ENCODE peak calls at places on chromosomes 16 and 17, in eight cellular contexts. V is heart left ventricle; S is RWPE2; T is lower lobe of right lung; M is GM12878; R is CD8-positive, alpha-beta T cell; Z is psoas muscle; W is gastrocnemius medialis. J is an unnamed sample.

GRCh38 chr16:80996688-80997138 is 10.0 kb downstream of the CMC2 start:
- ATAC-seq in V (no peak), S (no peak), T (no peak), M (no peak), R (peak), Z (no peak), W (no peak), J (no peak)

GRCh38 chr16:62882552-62883221 is 846.4 kb upstream of the CDH8 start:
- ATAC-seq in V (peak), S (no peak), T (no peak), M (no peak), R (no peak), Z (no peak), W (no peak), J (no peak)

GRCh38 chr16:27287887-27288286 is 19.3 kb upstream of the NSMCE1 start:
- ATAC-seq in V (peak), S (no peak), T (peak), M (no peak), R (no peak), Z (no peak), W (no peak), J (no peak)

GRCh38 chr17:8789743-8790142 is 9.4 kb downstream of the MFSD6L start:
- ATAC-seq in V (no peak), S (no peak), T (peak), M (no peak), R (no peak), Z (no peak), W (no peak), J (no peak)

GRCh38 chr17:45032150-45032493 is 19.3 kb downstream of the DCAKD start:
- ATAC-seq in V (no peak), S (no peak), T (peak), M (no peak), R (no peak), Z (no peak), W (no peak), J (no peak)

GRCh38 chr17:43445009-43445589 is 38.7 kb upstream of the DHX8 start:
- ATAC-seq in V (no peak), S (no peak), T (no peak), M (no peak), R (no peak), Z (no peak), W (no peak), J (no peak)

GRCh38 chr17:1050246-1050995 is 53.5 kb downstream of the TIMM22 start:
- ATAC-seq in V (no peak), S (no peak), T (peak), M (no peak), R (no peak), Z (no peak), W (no peak), J (no peak)

GRCh38 chr17:61646482-61646881 is 55.5 kb upstream of the NACA2 start:
- ATAC-seq in V (no peak), S (no peak), T (no peak), M (no peak), R (no peak), Z (no peak), W (no peak), J (no peak)

GRCh38 chr17:48732688-48733629 is 4.4 kb upstream of the HOXB13 start:
- ATAC-seq in V (no peak), S (no peak), T (no peak), M (no peak), R (no peak), Z (no peak), W (no peak), J (no peak)

GRCh38 chr16:58814348-58814801 is 80.3 kb upstream of the GOT2 start:
- ATAC-seq in V (peak), S (peak), T (peak), M (peak), R (no peak), Z (peak), W (peak), J (peak)

GRCh38 chr16:5176505-5176904 is 78.9 kb upstream of the EEF2KMT start:
- ATAC-seq in V (no peak), S (no peak), T (no peak), M (no peak), R (no peak), Z (no peak), W (no peak), J (no peak)

GRCh38 chr16:85819711-85820110 is 20.2 kb downstream of the COX4I1 start:
- ATAC-seq in V (no peak), S (no peak), T (no peak), M (no peak), R (no peak), Z (no peak), W (no peak), J (no peak)

GRCh38 chr16:57126412-57126811 is 34.0 kb downstream of the CPNE2 start:
- ATAC-seq in V (peak), S (no peak), T (no peak), M (no peak), R (no peak), Z (no peak), W (no peak), J (no peak)

GRCh38 chr16:11711662-11712061 is 31.0 kb downstream of the TXNDC11 start:
- ATAC-seq in V (no peak), S (no peak), T (peak), M (no peak), R (no peak), Z (no peak), W (no peak), J (no peak)

GRCh38 chr16:67862623-67863583 is 9.9 kb upstream of the EDC4 start:
- ATAC-seq in V (peak), S (no peak), T (peak), M (no peak), R (no peak), Z (peak), W (peak), J (peak)

GRCh38 chr17:78172284-78173024 is 4.1 kb downstream of the SYNGR2 start:
- ATAC-seq in V (peak), S (peak), T (peak), M (peak), R (no peak), Z (peak), W (peak), J (peak)

GRCh38 chr16:83930730-83931500 is 22.1 kb upstream of the OSGIN1 start:
- ATAC-seq in V (no peak), S (no peak), T (no peak), M (no peak), R (no peak), Z (no peak), W (no peak), J (no peak)

GRCh38 chr16:30115238-30115637 is 1.9 kb upstream of the GDPD3 start:
- ATAC-seq in V (no peak), S (no peak), T (peak), M (no peak), R (peak), Z (no peak), W (no peak), J (no peak)

GRCh38 chr16:81633680-81634379 is 145.3 kb upstream of the PLCG2 start:
- ATAC-seq in V (no peak), S (no peak), T (no peak), M (no peak), R (no peak), Z (no peak), W (no peak), J (no peak)

GRCh38 chr17:4968916-4969550 is 1.4 kb upstream of the SPAG7 start:
- ATAC-seq in V (no peak), S (peak), T (no peak), M (no peak), R (no peak), Z (no peak), W (no peak), J (no peak)

GRCh38 chr17:27628376-27628775 is 2.6 kb upstream of the LGALS9 start:
- ATAC-seq in V (no peak), S (no peak), T (no peak), M (no peak), R (no peak), Z (no peak), W (no peak), J (no peak)

GRCh38 chr17:40348562-40349476 is 15.7 kb downstream of the GJD3 start:
- ATAC-seq in V (peak), S (peak), T (no peak), M (no peak), R (no peak), Z (peak), W (peak), J (peak)

GRCh38 chr16:89523680-89524344 is 15.6 kb downstream of the SPG7 start:
- ATAC-seq in V (peak), S (no peak), T (peak), M (no peak), R (no peak), Z (no peak), W (no peak), J (no peak)

GRCh38 chr17:17391575-17392370 is 85.0 kb upstream of the MED9 start:
- ATAC-seq in V (no peak), S (no peak), T (no peak), M (peak), R (peak), Z (no peak), W (no peak), J (no peak)

GRCh38 chr16:72787130-72787518 is 260.8 kb downstream of the ZFHX3 start:
- ATAC-seq in V (no peak), S (no peak), T (no peak), M (peak), R (no peak), Z (no peak), W (no peak), J (no peak)

GRCh38 chr17:56926270-56926669 is 12.4 kb upstream of the TRIM25 start:
- ATAC-seq in V (no peak), S (no peak), T (no peak), M (no peak), R (no peak), Z (no peak), W (no peak), J (no peak)

GRCh38 chr17:64506201-64506575 is at the start of gene DDX5:
- ATAC-seq in V (peak), S (peak), T (peak), M (peak), R (peak), Z (peak), W (peak), J (peak)

GRCh38 chr17:66975614-66976378 is 11.3 kb downstream of the CACNG4 start:
- ATAC-seq in V (peak), S (peak), T (no peak), M (peak), R (no peak), Z (peak), W (peak), J (no peak)

GRCh38 chr16:26598989-26599785 is 467.5 kb upstream of the C16orf82 start:
- ATAC-seq in V (no peak), S (no peak), T (no peak), M (no peak), R (no peak), Z (no peak), W (no peak), J (no peak)

GRCh38 chr17:36942031-36942599 is 4.8 kb downstream of the LHX1 start:
- ATAC-seq in V (no peak), S (no peak), T (peak), M (no peak), R (no peak), Z (no peak), W (no peak), J (no peak)

GRCh38 chr17:72501404-72502110 is 380.7 kb downstream of the SOX9 start:
- ATAC-seq in V (no peak), S (no peak), T (peak), M (no peak), R (no peak), Z (no peak), W (no peak), J (no peak)

GRCh38 chr16:89506791-89507191 is 1.4 kb upstream of the SPG7 start:
- ATAC-seq in V (no peak), S (no peak), T (no peak), M (no peak), R (no peak), Z (no peak), W (no peak), J (no peak)

GRCh38 chr17:41133880-41134735 is 6.2 kb downstream of the KRTAP4-6 start:
- ATAC-seq in V (no peak), S (no peak), T (no peak), M (no peak), R (peak), Z (no peak), W (no peak), J (no peak)

GRCh38 chr17:38685485-38685884 is 10.7 kb upstream of the EPOP start:
- ATAC-seq in V (peak), S (no peak), T (peak), M (no peak), R (no peak), Z (no peak), W (no peak), J (no peak)

GRCh38 chr16:11672206-11673090 is 4.2 kb downstream of the SNN start:
- ATAC-seq in V (peak), S (no peak), T (no peak), M (peak), R (peak), Z (no peak), W (no peak), J (no peak)

DNA sequence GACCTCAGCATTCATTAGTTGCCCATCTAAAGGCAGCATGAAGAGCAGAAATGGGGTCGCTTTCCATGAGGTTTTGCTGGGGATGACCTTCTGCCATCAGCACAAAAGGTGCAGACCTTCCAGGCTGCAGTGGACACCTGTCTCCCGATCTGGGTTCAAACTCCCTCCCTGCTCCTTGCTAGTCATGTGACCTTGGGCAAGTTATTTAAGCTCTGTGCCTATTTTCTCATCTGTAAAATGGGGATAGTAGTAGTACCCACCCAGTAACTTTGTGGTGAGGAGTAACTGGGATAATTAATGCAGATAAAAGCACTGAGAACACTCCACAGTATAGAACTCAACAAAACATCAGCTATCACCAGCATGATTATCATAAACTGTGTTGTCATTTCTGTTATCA is 21.4 kb upstream of the COQ7 start:
- ATAC-seq in V (no peak), S (no peak), T (no peak), M (no peak), R (no peak), Z (no peak), W (no peak), J (no peak)
- H3K4me3 ChIP-seq in V (no peak), S (no peak), T (no peak), M (no peak), R (no peak), Z (no peak), W (no peak), J (no peak)

GRCh38 chr17:3916013-3916696 is at the start of gene P2RX1:
- ATAC-seq in V (peak), S (no peak), T (peak), M (peak), R (peak), Z (no peak), W (no peak), J (no peak)
- H3K27ac ChIP-seq in V (no peak), S (no peak), T (peak), M (peak), R (no peak), Z (no peak), W (peak), J (peak)

GRCh38 chr17:68906638-68907037 is 48.6 kb downstream of the ABCA8 start:
- ATAC-seq in V (no peak), S (no peak), T (no peak), M (no peak), R (no peak), Z (no peak), W (no peak), J (no peak)
- TF ChIP-seq CTCF in V (peak), S (peak), T (peak), M (peak), R (no peak), Z (peak), W (no peak), J (no peak)

DNA sequence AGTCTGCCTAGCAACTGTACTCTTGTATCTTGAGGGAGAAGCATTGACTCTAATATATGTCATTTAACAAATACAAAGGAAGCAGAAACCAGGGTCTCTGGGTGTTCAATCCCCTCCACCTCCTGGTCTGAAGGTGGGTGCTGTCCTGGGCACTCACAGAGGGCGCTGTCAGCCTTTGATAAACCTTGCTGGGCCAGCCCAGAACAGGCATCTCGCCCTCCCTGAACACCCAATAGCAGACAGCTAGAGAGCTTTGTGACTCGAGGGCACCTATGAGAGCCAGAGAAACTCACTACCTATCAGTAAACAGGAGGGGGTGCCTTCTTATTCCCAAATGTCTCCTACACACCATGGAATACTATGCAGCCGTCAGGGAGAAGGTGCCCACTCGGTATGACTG is 6.4 kb upstream of the PIPOX start:
- ATAC-seq in V (no peak), S (no peak), T (no peak), M (no peak), R (no peak), Z (no peak), W (no peak), J (no peak)
- H3K4me3 ChIP-seq in V (no peak), S (no peak), T (no peak), M (no peak), R (no peak), Z (no peak), W (no peak), J (no peak)

GRCh38 chr17:81411305-81411704 is 16.0 kb downstream of the BAHCC1 start:
- ATAC-seq in V (no peak), S (no peak), T (no peak), M (no peak), R (no peak), Z (no peak), W (no peak), J (no peak)

GRCh38 chr17:81414751-81415516 is 19.7 kb downstream of the BAHCC1 start:
- ATAC-seq in V (no peak), S (no peak), T (no peak), M (no peak), R (no peak), Z (no peak), W (no peak), J (no peak)

GRCh38 chr17:81415681-81416080 is 20.4 kb downstream of the BAHCC1 start:
- ATAC-seq in V (no peak), S (no peak), T (no peak), M (no peak), R (no peak), Z (no peak), W (no peak), J (no peak)

GRCh38 chr17:81412490-81413093 is 17.3 kb downstream of the BAHCC1 start:
- ATAC-seq in V (peak), S (peak), T (peak), M (peak), R (peak), Z (no peak), W (no peak), J (peak)

DNA sequence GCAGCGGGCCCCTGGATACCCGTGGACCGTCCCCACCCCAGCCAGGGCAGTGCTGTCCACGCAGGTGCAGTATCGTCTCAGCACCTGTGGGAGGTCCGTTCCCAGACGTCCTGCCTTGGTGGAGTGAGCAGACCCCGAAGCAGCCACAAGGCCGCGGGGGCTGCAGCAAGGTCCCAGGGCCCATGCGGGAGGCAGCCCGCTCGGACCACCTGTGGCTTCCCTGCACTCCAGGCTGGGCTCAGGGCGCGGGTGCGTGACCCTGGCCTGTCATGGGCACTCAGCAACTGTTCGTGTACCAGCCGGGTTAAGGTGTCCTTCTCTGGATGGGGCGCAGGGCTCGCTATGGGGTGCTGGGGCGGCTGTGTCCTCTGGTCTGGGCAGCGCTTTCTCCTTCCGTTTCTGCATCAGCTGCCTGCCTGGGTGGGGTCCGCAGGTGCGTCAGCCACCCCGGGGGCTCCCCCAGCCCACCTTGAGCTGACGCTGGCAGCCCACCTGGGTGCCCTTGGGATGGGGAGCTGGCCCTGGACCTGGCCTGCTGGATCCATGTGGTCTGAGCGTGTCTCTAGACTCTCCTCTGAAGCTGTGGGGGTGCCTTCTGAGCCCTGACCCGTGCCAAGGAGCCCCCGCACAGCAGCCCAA is 18.4 kb downstream of the BAHCC1 start:
- ATAC-seq in V (no peak), S (no peak), T (no peak), M (no peak), R (no peak), Z (no peak), W (no peak), J (no peak)
- H3K27ac ChIP-seq in V (no peak), S (no peak), T (no peak), M (no peak), R (no peak), Z (no peak), W (no peak), J (no peak)